ENCODE peak calls at places on chromosomes 4 and X, in four cellular contexts. H, M, C and T are unnamed samples.

GRCh38 chrX:108199691-108200090 is 108.1 kb downstream of the ATG4A start:
- DNase-seq in C (no peak), M (peak; percentile 18), H (no peak), T (no peak)

GRCh38 chr4:10239982-10240654 is 123.5 kb upstream of the WDR1 start:
- DNase-seq in C (no peak), M (peak; percentile 4), H (no peak), T (no peak)

GRCh38 chrX:103330601-103331397 is 760 bp downstream of the TCEAL7 start:
- DNase-seq in C (no peak), H (no peak), M (no peak), T (no peak)

GRCh38 chrX:139831017-139831416 is 101.8 kb downstream of the ATP11C start:
- DNase-seq in M (no peak), C (no peak), H (no peak), T (no peak)

GRCh38 chr4:152929888-152930287 is 6.2 kb upstream of the FHDC1 start:
- DNase-seq in H (no peak), M (no peak), C (no peak), T (no peak)

GRCh38 chr4:65670331-65671031 is at the start of gene EPHA5:
- DNase-seq in M (peak; percentile 93), H (peak; percentile 75), C (peak; percentile 61), T (peak; percentile 21)

GRCh38 chr4:80094191-80094590 is 21.2 kb upstream of the ANTXR2 start:
- DNase-seq in C (no peak), H (no peak), M (no peak), T (no peak)

GRCh38 chr4:80239480-80239879 is 27.0 kb upstream of the FGF5 start:
- DNase-seq in M (no peak), C (no peak), H (no peak), T (no peak)

GRCh38 chr4:69849969-69850368 is 10.0 kb downstream of the SULT1E1 start:
- DNase-seq in C (no peak), M (no peak), H (no peak), T (no peak)

GRCh38 chr4:21811576-21811975 is 137.0 kb downstream of the KCNIP4 start:
- DNase-seq in M (no peak), H (no peak), C (no peak), T (no peak)

GRCh38 chr4:168039593-168039992 is 52.7 kb upstream of the ANXA10 start:
- DNase-seq in H (no peak), M (no peak), C (no peak), T (no peak)

GRCh38 chr4:172514011-172514410 is 654.6 kb upstream of the GALNT7 start:
- DNase-seq in M (no peak), H (no peak), C (peak; percentile 59), T (no peak)

GRCh38 chr4:66555301-66555700 is 885.0 kb upstream of the EPHA5 start:
- DNase-seq in C (no peak), M (peak; percentile 68), H (no peak), T (no peak)

GRCh38 chr4:81499840-81500239 is 28.1 kb upstream of the RASGEF1B start:
- DNase-seq in C (no peak), M (no peak), H (no peak), T (no peak)

GRCh38 chrX:41913476-41913875 is 9.9 kb downstream of the CASK start:
- DNase-seq in C (no peak), M (no peak), H (no peak), T (no peak)

GRCh38 chrX:139200793-139201192 is 329.7 kb upstream of the F9 start:
- DNase-seq in C (no peak), H (no peak), M (no peak), T (no peak)

GRCh38 chrX:137565921-137566745 is at the start of gene ZIC3:
- DNase-seq in M (peak; percentile 3), C (no peak), H (peak; percentile 52), T (no peak)

GRCh38 chr4:142467086-142467485 is 379.0 kb downstream of the INPP4B start:
- DNase-seq in H (no peak), M (no peak), C (no peak), T (no peak)

GRCh38 chr4:153639556-153640475 is 44.3 kb upstream of the TLR2 start:
- DNase-seq in C (no peak), M (no peak), H (no peak), T (no peak)

GRCh38 chr4:119725688-119726330 is 97.2 kb upstream of the PDE5A start:
- DNase-seq in H (no peak), C (no peak), M (no peak), T (no peak)

GRCh38 chr4:181569553-181569952 is 673.6 kb upstream of the TENM3 start:
- DNase-seq in H (no peak), M (peak; percentile 36), C (no peak), T (peak; percentile 26)

GRCh38 chrX:114582698-114583395 is 1.0 kb upstream of the HTR2C start:
- DNase-seq in C (no peak), M (no peak), H (no peak), T (no peak)

GRCh38 chr4:93829531-93830089 is 1.1 kb downstream of the ATOH1 start:
- DNase-seq in H (no peak), M (no peak), C (no peak), T (no peak)

GRCh38 chr4:122577808-122578781 is 42.8 kb downstream of the IL21 start:
- DNase-seq in H (no peak), C (no peak), M (peak; percentile 47), T (no peak)

GRCh38 chrX:44400588-44400987 is 57.1 kb upstream of the EFHC2 start:
- DNase-seq in H (no peak), M (peak; percentile 91), C (peak; percentile 65), T (peak; percentile 80)

GRCh38 chrX:135707880-135708279 is 5.6 kb upstream of the CT45A1 start:
- DNase-seq in M (no peak), C (no peak), H (no peak), T (no peak)

GRCh38 chrX:109270580-109271484 is 211.1 kb downstream of the GUCY2F start:
- DNase-seq in M (peak; percentile 55), C (peak; percentile 48), H (no peak), T (no peak)

DNA sequence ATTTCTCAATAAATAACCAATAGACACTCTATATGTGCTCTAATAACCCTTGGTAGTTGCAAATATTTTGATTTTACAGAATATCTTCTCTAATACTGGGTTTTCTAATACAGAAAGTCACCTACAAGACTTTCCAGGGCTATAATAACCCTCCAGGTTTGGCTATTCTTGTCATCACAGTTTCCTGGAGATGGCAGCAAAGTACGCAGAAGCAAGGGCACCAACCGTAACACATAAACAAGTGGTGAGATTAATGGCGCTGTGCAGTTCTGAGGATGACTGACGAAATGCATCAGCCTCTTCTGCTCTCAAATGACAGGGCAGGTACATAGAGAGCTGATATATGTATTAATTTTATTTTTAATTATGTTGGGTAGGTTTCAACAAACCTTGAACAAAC is 122.4 kb downstream of the C4orf33 start:
- DNase-seq in C (no peak), M (peak; percentile 59), H (no peak), T (no peak)
- TF ChIP-seq CTCF in C (peak; percentile 40), M (peak; percentile 45), H (no peak), T (no peak)

GRCh38 chr4:39976141-39976944 is 1.4 kb downstream of the PDS5A start:
- DNase-seq in H (peak; percentile 78), C (peak; percentile 58), M (peak; percentile 75), T (peak; percentile 38)

GRCh38 chr4:39977489-39978377 is at the start of gene PDS5A:
- DNase-seq in C (peak; percentile 83), M (peak; percentile 58), H (peak; percentile 92), T (peak; percentile 54)

GRCh38 chr4:39978378-39978775 is 666 bp upstream of the PDS5A start:
- DNase-seq in C (no peak), M (no peak), H (no peak), T (no peak)

GRCh38 chr4:39976945-39977488 is 694 bp downstream of the PDS5A start:
- DNase-seq in H (peak; percentile 75), C (no peak), M (no peak), T (no peak)

GRCh38 chr4:39975488-39976089 is 2.1 kb downstream of the PDS5A start:
- DNase-seq in H (no peak), C (no peak), M (peak; percentile 64), T (peak; percentile 38)
- H3K4me3 ChIP-seq in H (peak overlapping the region; percentile 95), C (peak overlapping the region; percentile 96), M (peak overlapping the region; percentile 81), T (peak overlapping the region; percentile 78)

GRCh38 chrX:145848857-145849256 is 31.2 kb downstream of the SLITRK2 start:
- DNase-seq in H (no peak), C (no peak), M (no peak), T (no peak)
- TF ChIP-seq CTCF in H (no peak), C (no peak), M (no peak), T (no peak)

GRCh38 chr4:86595426-86595805 is 1.3 kb downstream of the PTPN13 start:
- DNase-seq in H (no peak), C (no peak), M (peak; percentile 33), T (no peak)
- H3K4me3 ChIP-seq in H (peak overlapping the region; percentile 85), C (peak overlapping the region; percentile 53), M (peak overlapping the region; percentile 80), T (peak overlapping the region; percentile 82)